ENCODE peak calls at places on chromosomes 1 and 21, in four cellular contexts. R is astrocyte of the spinal cord, X is neural crest cell, L is nephron progenitor cell. P is an unnamed sample.

GRCh38 chr1:206117151-206117948 is at the start of gene AVPR1B:
- DNase-seq in L (peak), X (peak), R (peak), P (peak)

GRCh38 chr1:149903836-149904491 is 4.6 kb downstream of the BOLA1 start:
- DNase-seq in X (no peak), R (no peak), L (no peak), P (no peak)

GRCh38 chr1:167110586-167110985 is 16.7 kb downstream of the STYXL2 start:
- DNase-seq in R (no peak), L (no peak), X (no peak), P (no peak)

GRCh38 chr1:202229376-202229775 is 35.8 kb downstream of the LGR6 start:
- DNase-seq in X (no peak), L (no peak), R (no peak), P (no peak)

GRCh38 chr1:37575692-37576091 is 19.0 kb downstream of the DNALI1 start:
- DNase-seq in X (no peak), L (no peak), R (peak), P (no peak)

GRCh38 chr1:43536864-43537358 is 6.2 kb downstream of the PTPRF start:
- DNase-seq in X (no peak), R (no peak), L (no peak), P (no peak)

GRCh38 chr1:84998642-84999280 is 1.8 kb upstream of the MCOLN2 start:
- DNase-seq in X (peak), L (no peak), R (peak), P (no peak)

GRCh38 chr1:66633128-66633527 is 99.2 kb downstream of the SGIP1 start:
- DNase-seq in R (no peak), L (no peak), X (no peak), P (no peak)

GRCh38 chr21:42463861-42464515 is 32.0 kb downstream of the RSPH1 start:
- DNase-seq in L (peak), R (peak), X (no peak), P (peak)

GRCh38 chr1:94971491-94971924 is 44.6 kb upstream of the CNN3 start:
- DNase-seq in R (peak), X (no peak), L (no peak), P (no peak)

GRCh38 chr1:32783851-32784250 is 33.3 kb downstream of the YARS1 start:
- DNase-seq in L (no peak), R (no peak), X (no peak), P (no peak)

GRCh38 chr1:242243472-242243871 is 244.6 kb upstream of the MAP1LC3C start:
- DNase-seq in X (no peak), L (no peak), R (no peak), P (no peak)

GRCh38 chr1:94514095-94514727 is 27.3 kb downstream of the F3 start:
- DNase-seq in X (peak), L (peak), R (no peak), P (peak)

GRCh38 chr1:58165073-58165472 is 381.5 kb downstream of the OMA1 start:
- DNase-seq in R (no peak), L (no peak), X (no peak), P (no peak)

GRCh38 chr1:205536759-205537361 is 32.4 kb downstream of the CDK18 start:
- DNase-seq in L (no peak), X (no peak), R (no peak), P (peak)

GRCh38 chr1:96596226-96596625 is 125.4 kb upstream of the PTBP2 start:
- DNase-seq in X (peak), R (peak), L (peak), P (peak)

GRCh38 chr1:220680085-220680687 is 10.0 kb upstream of the C1orf115 start:
- DNase-seq in X (no peak), R (peak), L (peak), P (peak)

GRCh38 chr1:206872139-206872538 is 6.7 kb downstream of the IL20 start:
- DNase-seq in R (no peak), X (no peak), L (no peak), P (no peak)

GRCh38 chr1:201628490-201628889 is 89.6 kb downstream of the NAV1 start:
- DNase-seq in L (peak), X (no peak), R (no peak), P (no peak)

DNA sequence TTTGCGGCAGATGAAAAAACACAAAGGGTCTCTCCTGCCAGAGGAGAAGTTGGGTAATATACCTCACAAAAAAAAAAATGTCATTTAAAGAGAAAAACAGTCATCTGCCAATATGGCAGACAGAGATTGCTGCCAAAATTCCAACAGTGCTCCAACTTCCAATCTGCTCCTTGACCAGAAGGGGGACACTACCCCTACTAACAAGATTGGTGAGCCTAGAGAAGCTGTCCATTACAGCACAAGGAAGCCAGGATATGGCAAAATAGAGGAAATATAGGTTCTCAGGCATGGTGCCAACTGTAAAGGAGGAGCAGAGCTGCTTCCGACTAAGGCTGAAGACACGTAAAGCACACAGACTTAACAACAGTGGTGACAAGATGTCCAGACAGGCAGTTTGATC is 453.5 kb downstream of the TTLL7 start:
- DNase-seq in X (no peak), R (no peak), L (no peak), P (peak)
- TF ChIP-seq CTCF in X (peak), R (no peak), L (peak), P (peak)

GRCh38 chr1:46447499-46448108 is 42.0 kb upstream of the DMBX1 start:
- DNase-seq in L (no peak), R (no peak), X (no peak), P (no peak)

GRCh38 chr1:46445773-46446256 is 43.8 kb upstream of the DMBX1 start:
- DNase-seq in R (no peak), X (no peak), L (no peak), P (no peak)

GRCh38 chr1:46444466-46444865 is 45.2 kb upstream of the DMBX1 start:
- DNase-seq in X (no peak), R (no peak), L (no peak), P (no peak)

GRCh38 chr1:46448109-46448911 is 41.3 kb upstream of the DMBX1 start:
- DNase-seq in R (no peak), X (peak), L (peak), P (peak)

GRCh38 chr1:46446646-46447498 is 42.8 kb upstream of the DMBX1 start:
- DNase-seq in L (peak), X (peak), R (peak), P (peak)
- TF ChIP-seq CTCF in L (peak), X (peak), R (peak), P (peak)

GRCh38 chr1:196357913-196358312 is 250.3 kb downstream of the KCNT2 start:
- DNase-seq in R (no peak), L (no peak), X (no peak), P (no peak)

GRCh38 chr1:196361112-196361714 is 247.0 kb downstream of the KCNT2 start:
- DNase-seq in R (no peak), X (no peak), L (no peak), P (no peak)

DNA sequence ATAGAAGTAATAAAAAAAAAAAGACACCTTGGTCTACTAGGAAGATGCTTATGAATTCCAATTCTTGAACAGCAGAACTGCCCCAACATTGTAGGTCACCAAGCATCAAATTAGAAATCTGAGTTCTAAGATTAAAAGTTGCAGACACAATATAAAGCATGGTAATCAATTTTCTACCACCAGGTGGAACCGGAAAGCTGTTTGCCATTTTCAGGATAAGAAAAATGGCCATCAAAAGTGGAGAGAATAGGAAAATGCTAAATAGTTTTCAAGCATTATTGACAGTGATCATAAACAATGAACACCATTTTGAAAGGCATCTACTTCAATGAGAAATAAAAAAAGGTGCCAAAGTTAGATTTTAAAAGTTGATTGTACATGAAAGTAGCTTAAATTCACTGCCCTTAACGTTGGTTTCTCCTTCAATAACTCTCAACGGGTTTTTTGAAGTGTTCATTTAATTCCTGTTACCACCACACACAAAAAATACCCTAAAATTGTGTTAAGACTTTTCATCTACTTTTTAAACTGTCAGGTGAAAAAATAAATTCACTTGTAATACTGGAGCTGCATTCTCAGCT is 252.9 kb downstream of the KCNT2 start:
- DNase-seq in X (no peak), L (no peak), R (peak), P (peak)
- TF ChIP-seq CTCF in X (peak), L (peak), R (peak), P (peak)

DNA sequence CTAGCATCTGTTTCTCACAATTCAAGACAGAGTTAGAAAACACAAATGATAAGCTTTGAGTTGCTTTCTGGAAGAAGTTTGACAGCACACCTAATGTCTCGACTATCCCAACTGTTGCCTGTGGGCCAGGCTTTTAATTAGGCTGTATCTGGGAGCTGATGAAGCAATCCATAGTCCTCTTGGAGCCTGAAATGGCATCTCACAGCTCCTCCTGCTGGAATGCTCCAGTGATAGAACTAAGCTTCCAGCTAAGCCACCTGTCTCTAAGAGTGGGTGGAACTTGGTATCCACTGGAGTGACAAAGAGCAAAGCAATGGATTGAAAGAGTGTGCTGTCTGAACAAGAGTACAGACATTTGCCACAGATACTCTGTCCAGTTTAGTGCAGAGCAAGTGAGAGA is 605.3 kb upstream of the NR5A2 start:
- DNase-seq in L (no peak), X (no peak), R (peak), P (peak)
- TF ChIP-seq CTCF in L (no peak), X (no peak), R (peak), P (no peak)